ENCODE peak calls at places on chromosomes 6 and 20, in five cellular contexts. V is RKO, W is ELR, O is sigmoid colon, A is kidney tubule cell. M is an unnamed sample.

GRCh38 chr6:88376759-88377387 is 210.7 kb upstream of the CNR1 start:
- DNase-seq in W (peak), A (peak), O (no peak), V (no peak), M (peak)

GRCh38 chr6:170247178-170247701 is 43.6 kb downstream of the DLL1 start:
- DNase-seq in A (peak), O (no peak), V (no peak), W (no peak), M (no peak)

GRCh38 chr20:58019027-58019849 is 209.2 kb downstream of the ANKRD60 start:
- DNase-seq in W (peak), V (peak), O (no peak), A (peak), M (no peak)

GRCh38 chr6:154239392-154239791 is 117.2 kb downstream of the IPCEF1 start:
- DNase-seq in W (no peak), A (no peak), O (no peak), V (no peak), M (no peak)

GRCh38 chr20:14512856-14513255 is 175.4 kb upstream of the FLRT3 start:
- DNase-seq in O (no peak), V (no peak), A (no peak), W (no peak), M (no peak)

GRCh38 chr20:32325706-32326506 is 32.2 kb upstream of the ASXL1 start:
- DNase-seq in W (peak), V (peak), O (no peak), A (peak), M (peak)

GRCh38 chr6:20497200-20497820 is 36.9 kb upstream of the CDKAL1 start:
- DNase-seq in V (no peak), A (no peak), W (peak), O (no peak), M (no peak)

GRCh38 chr6:139114741-139115140 is 20.1 kb upstream of the HECA start:
- DNase-seq in A (no peak), O (no peak), V (no peak), W (no peak), M (no peak)

GRCh38 chr20:21663465-21663864 is 42.0 kb upstream of the PAX1 start:
- DNase-seq in O (no peak), W (no peak), V (no peak), A (no peak), M (no peak)

GRCh38 chr6:36035240-36035639 is 7.6 kb downstream of the MAPK14 start:
- DNase-seq in O (no peak), V (no peak), W (no peak), A (no peak), M (no peak)

GRCh38 chr6:130971504-130971903 is 91.5 kb downstream of the EPB41L2 start:
- DNase-seq in V (no peak), O (no peak), A (no peak), W (no peak), M (no peak)

GRCh38 chr6:166379800-166380199 is 2.9 kb downstream of the MPC1 start:
- DNase-seq in W (no peak), V (no peak), O (no peak), A (no peak), M (no peak)

GRCh38 chr6:80366721-80367120 is 260.2 kb downstream of the BCKDHB start:
- DNase-seq in O (no peak), W (no peak), A (peak), V (no peak), M (no peak)

GRCh38 chr6:166488081-166488685 is 98.3 kb downstream of the RAMACL start:
- DNase-seq in W (no peak), O (peak), A (no peak), V (no peak), M (no peak)

GRCh38 chr6:144729502-144729901 is 444.4 kb downstream of the UTRN start:
- DNase-seq in V (no peak), A (no peak), O (no peak), W (no peak), M (no peak)

GRCh38 chr6:128500017-128500416 is 20.4 kb downstream of the PTPRK start:
- DNase-seq in W (no peak), A (no peak), O (no peak), V (no peak), M (no peak)